ENCODE peak calls at places on chromosomes 1 and 21, in nine cellular contexts. C, F, I, O, H, G, B, N and E are unnamed samples.

GRCh38 chr1:1403543-1404112 is 3.5 kb downstream of the MRPL20 start:
- DNase-seq in O (no peak), I (no peak), F (no peak), B (no peak), G (no peak), C (no peak), N (no peak), H (no peak), E (no peak)

GRCh38 chr1:158039380-158039779 is 45.9 kb downstream of the KIRREL1 start:
- DNase-seq in N (peak; percentile 40), H (no peak), B (no peak), C (no peak), I (no peak), G (no peak), O (no peak), F (no peak), E (no peak)

GRCh38 chr1:55506686-55507577 is 291.8 kb upstream of the USP24 start:
- DNase-seq in O (no peak), N (peak; percentile 26), C (no peak), B (peak; percentile 96), I (no peak), G (no peak), H (no peak), F (no peak), E (no peak)

GRCh38 chr1:117290855-117291254 is 76.4 kb upstream of the MAN1A2 start:
- DNase-seq in I (no peak), F (no peak), B (peak; percentile 15), N (peak; percentile 27), H (no peak), G (no peak), O (no peak), C (peak; percentile 7), E (no peak)

GRCh38 chr21:20016431-20017005 is 981.7 kb upstream of the NCAM2 start:
- DNase-seq in C (no peak), B (no peak), I (no peak), O (no peak), H (no peak), G (no peak), F (no peak), N (no peak), E (no peak)

GRCh38 chr1:93908394-93909145 is 660 bp downstream of the GCLM start:
- DNase-seq in I (peak; percentile 23), C (no peak), O (no peak), B (peak; percentile 46), G (peak; percentile 77), F (peak; percentile 22), N (peak; percentile 7), H (no peak), E (no peak)

GRCh38 chr1:114902343-114902742 is 47.7 kb downstream of the SYCP1 start:
- DNase-seq in N (no peak), G (no peak), O (no peak), C (no peak), H (no peak), B (no peak), F (no peak), I (no peak), E (no peak)

GRCh38 chr1:226973371-226973897 is 33.3 kb downstream of the COQ8A start:
- DNase-seq in C (no peak), B (no peak), N (no peak), G (no peak), H (no peak), F (no peak), I (no peak), O (no peak), E (peak; percentile 22)

GRCh38 chr1:21904725-21905520 is 32.2 kb downstream of the HSPG2 start:
- DNase-seq in C (peak; percentile 69), O (no peak), I (peak; percentile 99), F (peak; percentile 93), H (peak; percentile 85), G (no peak), N (peak; percentile 97), B (peak; percentile 72), E (no peak)

GRCh38 chr1:55216078-55216477 is 914 bp upstream of the USP24 start:
- DNase-seq in N (no peak), C (no peak), G (no peak), I (no peak), O (no peak), B (no peak), F (no peak), H (no peak), E (no peak)

GRCh38 chr1:173190101-173190895 is 16.8 kb downstream of the TNFSF4 start:
- DNase-seq in F (peak; percentile 92), C (peak; percentile 45), I (peak; percentile 99), G (peak; percentile 77), O (no peak), B (peak; percentile 86), H (peak; percentile 87), N (peak; percentile 90), E (peak; percentile 41)

GRCh38 chr1:201310986-201311355 is 27.7 kb downstream of the PKP1 start:
- DNase-seq in N (peak; percentile 50), G (no peak), C (peak; percentile 99), H (no peak), F (peak; percentile 94), B (peak; percentile 100), O (no peak), I (no peak), E (no peak)

GRCh38 chr1:9600861-9601834 is 12.4 kb downstream of the TMEM201 start:
- DNase-seq in I (no peak), C (no peak), N (no peak), B (no peak), H (no peak), G (no peak), O (no peak), F (no peak), E (no peak)

GRCh38 chr1:201310251-201310985 is 27.1 kb downstream of the PKP1 start:
- DNase-seq in O (peak; percentile 68), H (no peak), B (no peak), C (no peak), I (peak; percentile 20), N (no peak), F (no peak), G (no peak), E (no peak)

GRCh38 chr21:39660191-39660590 is 47.5 kb downstream of the B3GALT5 start:
- DNase-seq in N (peak; percentile 78), B (peak; percentile 25), F (no peak), C (no peak), H (no peak), G (no peak), O (no peak), I (peak; percentile 17), E (no peak)

GRCh38 chr1:33256335-33256700 is at the start of gene ZNF362:
- DNase-seq in F (no peak), I (peak; percentile 36), N (peak; percentile 69), C (no peak), B (peak; percentile 59), H (no peak), O (no peak), G (peak; percentile 67), E (no peak)
- TF ChIP-seq CTCF in F (no peak), I (peak; percentile 18), N (no peak), C (peak; percentile 10), B (no peak), H (no peak), O (no peak), G (no peak), E (no peak)

DNA sequence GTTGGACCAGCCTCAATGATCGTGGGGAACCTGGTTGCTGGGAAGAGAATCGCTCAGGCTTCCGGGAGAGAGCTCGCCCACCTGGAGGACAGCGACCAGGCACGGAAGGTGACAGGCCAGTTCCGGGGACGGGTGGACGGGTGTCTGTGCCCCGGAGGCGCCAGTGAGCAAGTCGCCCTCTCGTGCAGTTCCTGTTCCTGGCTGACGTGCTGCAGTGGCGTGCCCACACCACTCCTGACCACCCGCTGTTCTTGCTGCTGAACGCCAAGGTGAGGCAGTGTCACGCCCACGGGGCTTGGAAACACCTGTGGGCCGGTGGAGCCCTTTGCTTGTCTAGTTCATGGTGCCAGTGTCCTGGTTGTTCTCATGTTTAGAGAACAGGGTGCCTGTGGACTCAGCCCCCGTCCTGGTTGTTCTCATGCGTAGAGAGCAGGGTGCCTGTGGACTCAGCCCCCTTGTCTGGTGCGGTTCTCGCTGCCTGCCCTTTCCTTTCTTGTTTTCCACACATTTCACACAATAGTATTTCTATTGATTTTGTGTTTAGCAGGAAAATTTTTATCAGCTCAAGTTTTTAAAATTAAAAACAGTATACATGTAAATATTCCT is 53.1 kb downstream of the S100B start:
- DNase-seq in N (no peak), B (no peak), I (no peak), G (no peak), H (peak; percentile 55), C (no peak), O (no peak), F (peak; percentile 16), E (no peak)
- TF ChIP-seq CTCF in N (no peak), B (no peak), I (no peak), G (no peak), H (no peak), C (no peak), O (no peak), F (no peak), E (no peak)

DNA sequence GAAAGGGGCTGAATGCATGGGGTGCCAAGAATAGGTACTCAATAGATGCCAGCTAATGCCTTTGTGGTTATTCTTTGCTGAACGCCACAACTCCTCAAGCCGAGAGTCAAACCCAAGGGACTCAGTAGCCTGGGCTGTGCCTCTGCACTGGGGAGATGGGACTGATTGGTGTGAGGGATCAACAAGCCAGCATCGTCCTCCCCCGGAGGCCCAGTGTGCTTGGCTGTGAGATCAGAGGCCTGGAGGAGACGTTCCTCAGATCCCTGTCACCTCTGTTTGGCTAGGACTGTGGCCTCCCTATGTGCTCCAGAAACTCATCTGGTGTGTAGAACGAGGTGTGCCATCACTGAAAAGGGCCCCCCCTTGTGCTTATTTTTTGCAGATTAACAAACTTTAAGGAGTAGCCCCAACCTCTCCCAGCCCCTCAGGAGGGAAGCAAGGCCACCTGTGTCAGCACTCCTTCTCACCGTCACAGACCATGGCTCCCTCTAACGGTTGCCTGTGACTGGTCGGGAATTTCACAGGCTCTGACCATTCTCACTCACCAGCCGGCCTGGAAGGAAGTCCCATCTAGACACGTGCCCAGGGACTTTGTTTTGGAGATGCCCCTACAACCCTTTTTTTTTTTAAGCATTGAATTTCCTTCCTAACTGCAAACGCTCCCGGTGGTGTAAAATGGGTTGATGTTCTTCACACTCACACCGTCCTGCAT is 194.0 kb upstream of the VAMP3 start:
- DNase-seq in I (peak; percentile 43), H (no peak), O (peak; percentile 57), G (no peak), C (no peak), N (peak; percentile 8), B (peak; percentile 19), F (no peak), E (no peak)
- TF ChIP-seq CTCF in I (peak; percentile 53), H (peak; percentile 55), O (peak; percentile 74), G (peak; percentile 11), C (no peak), N (peak; percentile 7), B (peak; percentile 36), F (no peak), E (no peak)

DNA sequence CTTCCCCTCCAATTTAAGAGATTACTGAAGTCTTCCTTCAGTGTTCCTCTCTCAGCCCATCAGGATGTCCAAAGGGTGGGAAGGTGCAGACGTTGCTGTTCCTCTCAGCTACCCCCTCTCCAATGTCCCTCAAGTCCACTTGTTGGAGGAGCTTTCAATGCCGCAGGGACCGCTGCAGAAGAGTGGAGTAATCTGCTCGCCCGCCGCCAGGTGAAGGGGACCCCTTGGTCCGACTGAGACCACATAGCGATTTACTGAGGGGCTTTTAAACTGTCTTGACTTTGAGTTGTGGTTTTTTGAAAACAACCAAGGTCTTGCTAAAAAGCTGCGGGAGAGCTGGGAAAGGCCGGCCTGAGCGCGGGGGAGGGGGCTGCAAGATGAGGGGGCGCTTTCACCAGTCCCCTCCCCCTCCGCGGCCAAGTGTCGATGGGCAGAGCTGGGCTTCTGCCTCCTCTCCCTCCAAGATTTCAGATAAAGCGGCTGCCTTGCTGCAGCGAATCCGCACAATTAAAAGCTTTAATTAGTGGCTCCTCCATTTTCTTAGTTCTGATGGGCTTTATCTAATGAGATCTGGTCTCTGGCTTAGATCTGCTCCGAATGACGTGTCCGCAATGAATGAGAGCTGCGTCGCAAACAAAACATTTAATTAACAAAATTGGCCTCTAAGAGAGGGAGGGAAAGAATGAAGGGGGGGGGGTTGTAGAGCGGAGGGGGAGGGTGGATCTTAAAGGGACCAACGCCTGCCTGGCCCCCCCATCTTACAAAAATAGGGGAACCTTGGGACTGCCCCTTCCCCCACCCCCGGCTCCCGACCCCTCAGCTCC is 5.9 kb downstream of the LMO4 start:
- DNase-seq in B (peak; percentile 17), C (no peak), I (peak; percentile 39), G (peak; percentile 64), H (no peak), N (peak; percentile 39), O (no peak), F (no peak), E (no peak)
- TF ChIP-seq CTCF in B (no peak), C (no peak), I (no peak), G (peak; percentile 34), H (no peak), N (no peak), O (no peak), F (no peak), E (no peak)